ENCODE peak calls at places on chromosomes 6 and 20, in eight cellular contexts. L, F, G, J, N, U, M and W are unnamed samples.

GRCh38 chr6:88807622-88808021 is 155.8 kb downstream of the RNGTT start:
- DNase-seq in L (no peak), F (no peak), G (no peak), J (no peak), N (no peak), U (no peak), M (no peak), W (no peak)

GRCh38 chr6:18246205-18246604 is 18.1 kb downstream of the DEK start:
- DNase-seq in L (no peak), F (no peak), G (no peak), J (no peak), N (no peak), U (no peak), M (no peak), W (peak)

GRCh38 chr6:43269273-43270007 is 26.2 kb downstream of the TTBK1 start:
- DNase-seq in L (no peak), F (peak), G (no peak), J (no peak), N (no peak), U (no peak), M (peak), W (no peak)

GRCh38 chr6:126539022-126539421 is 199.1 kb downstream of the CENPW start:
- DNase-seq in L (no peak), F (no peak), G (peak), J (peak), N (no peak), U (no peak), M (no peak), W (peak)

GRCh38 chr6:144377586-144377985 is 92.5 kb downstream of the UTRN start:
- DNase-seq in L (no peak), F (no peak), G (peak), J (no peak), N (no peak), U (no peak), M (no peak), W (peak)

GRCh38 chr6:11525468-11526155 is 11.9 kb upstream of the TMEM170B start:
- DNase-seq in L (no peak), F (no peak), G (no peak), J (no peak), N (peak), U (no peak), M (no peak), W (peak)

GRCh38 chr20:19824861-19825260 is 66.8 kb downstream of the RIN2 start:
- DNase-seq in L (no peak), F (no peak), G (peak), J (no peak), N (no peak), U (no peak), M (no peak), W (no peak)

GRCh38 chr6:134676307-134677281 is 273.3 kb downstream of the ALDH8A1 start:
- DNase-seq in L (no peak), F (no peak), G (no peak), J (peak), N (no peak), U (peak), M (no peak), W (peak)

GRCh38 chr6:106063448-106063850 is 22.7 kb upstream of the PRDM1 start:
- DNase-seq in L (no peak), F (no peak), G (no peak), J (no peak), N (no peak), U (no peak), M (no peak), W (no peak)

GRCh38 chr6:53139841-53140413 is 8.7 kb downstream of the GCM1 start:
- DNase-seq in L (no peak), F (no peak), G (no peak), J (no peak), N (no peak), U (no peak), M (no peak), W (no peak)

GRCh38 chr6:27617700-27618689 is 145.1 kb upstream of the ZNF184 start:
- DNase-seq in L (no peak), F (no peak), G (peak), J (peak), N (no peak), U (no peak), M (no peak), W (peak)

GRCh38 chr6:17724341-17724740 is 17.6 kb upstream of the NUP153 start:
- DNase-seq in L (no peak), F (no peak), G (no peak), J (no peak), N (no peak), U (no peak), M (no peak), W (no peak)

GRCh38 chr20:57807418-57808265 is 97.8 kb upstream of the PMEPA1 start:
- DNase-seq in L (no peak), F (no peak), G (no peak), J (no peak), N (no peak), U (no peak), M (no peak), W (no peak)

GRCh38 chr6:161748535-161749386 is 474.9 kb upstream of the AGPAT4 start:
- DNase-seq in L (peak), F (no peak), G (peak), J (no peak), N (no peak), U (peak), M (no peak), W (peak)

GRCh38 chr6:155311076-155311475 is 3.2 kb downstream of the TFB1M start:
- DNase-seq in L (no peak), F (no peak), G (no peak), J (no peak), N (no peak), U (no peak), M (no peak), W (no peak)

GRCh38 chr6:75492769-75493168 is 831 bp downstream of the FILIP1 start:
- DNase-seq in L (no peak), F (no peak), G (no peak), J (no peak), N (no peak), U (no peak), M (no peak), W (no peak)

GRCh38 chr6:93663111-93663510 is 243.8 kb upstream of the EPHA7 start:
- DNase-seq in L (no peak), F (no peak), G (no peak), J (no peak), N (no peak), U (no peak), M (no peak), W (peak)

GRCh38 chr6:141290871-141291270 is 841.9 kb upstream of the GJE1 start:
- DNase-seq in L (no peak), F (no peak), G (no peak), J (no peak), N (no peak), U (peak), M (no peak), W (peak)

GRCh38 chr6:143984670-143985069 is 23.4 kb downstream of the PLAGL1 start:
- DNase-seq in L (no peak), F (no peak), G (no peak), J (no peak), N (no peak), U (no peak), M (no peak), W (no peak)

GRCh38 chr20:58243653-58244410 is 15.4 kb upstream of the ANKRD60 start:
- DNase-seq in L (no peak), F (no peak), G (no peak), J (no peak), N (no peak), U (no peak), M (no peak), W (no peak)

GRCh38 chr6:123962508-123962907 is 158.8 kb downstream of the NKAIN2 start:
- DNase-seq in L (no peak), F (peak), G (no peak), J (no peak), N (no peak), U (peak), M (no peak), W (peak)

GRCh38 chr6:42365021-42365420 is 86.7 kb downstream of the TRERF1 start:
- DNase-seq in L (no peak), F (no peak), G (no peak), J (no peak), N (no peak), U (no peak), M (no peak), W (no peak)